ENCODE peak calls at places on chromosomes 7 and 10, in four cellular contexts. Z is neural progenitor cell, I is ovary, D is fibroblast of lung. C is an unnamed sample. For H3K9me3, the result is how much of the 10 kb centered on the place peaks cover.

GRCh38 chr10:117168729-117169128 is 28.6 kb upstream of the KCNK18 start:
- DNase-seq in D (no peak), I (no peak), Z (peak), C (no peak)

GRCh38 chr7:31981874-31982390 is 88.3 kb downstream of the PDE1C start:
- DNase-seq in Z (no peak), I (no peak), D (no peak), C (no peak)

GRCh38 chr10:24428410-24428782 is 219.5 kb downstream of the KIAA1217 start:
- DNase-seq in Z (no peak), D (peak), I (no peak), C (no peak)

GRCh38 chr7:152887779-152888178 is 128.2 kb downstream of the ACTR3B start:
- DNase-seq in Z (no peak), D (no peak), I (no peak), C (no peak)

GRCh38 chr10:48821692-48822091 is 117.9 kb downstream of the LRRC18 start:
- DNase-seq in D (no peak), I (no peak), Z (no peak), C (no peak)

GRCh38 chr7:136183981-136184380 is 206.8 kb upstream of the MTPN start:
- DNase-seq in D (peak), Z (peak), I (no peak), C (no peak)

GRCh38 chr10:11875183-11875498 is 52.0 kb downstream of the PROSER2 start:
- DNase-seq in Z (no peak), D (peak), I (no peak), C (no peak)

GRCh38 chr7:55504093-55504859 is 68.0 kb downstream of the VOPP1 start:
- DNase-seq in Z (no peak), D (no peak), I (no peak), C (no peak)

GRCh38 chr7:80542398-80542797 is 30.5 kb upstream of the GNAT3 start:
- DNase-seq in Z (no peak), D (peak), I (no peak), C (no peak)

GRCh38 chr7:23696916-23697441 is 13.0 kb upstream of the STK31 start:
- DNase-seq in Z (peak), I (peak), D (peak), C (peak)

GRCh38 chr10:125231116-125231812 is 70.9 kb upstream of the CTBP2 start:
- DNase-seq in I (no peak), Z (no peak), D (peak), C (no peak)

GRCh38 chr7:21412291-21412896 is 15.5 kb upstream of the SP4 start:
- DNase-seq in D (no peak), I (no peak), Z (no peak), C (no peak)

GRCh38 chr10:10785627-10786333 is 231.9 kb upstream of the CELF2 start:
- DNase-seq in Z (no peak), I (no peak), D (peak), C (no peak)

GRCh38 chr7:28784166-28784870 is 173.8 kb downstream of the TRIL start:
- DNase-seq in D (peak), I (no peak), Z (peak), C (no peak)

GRCh38 chr7:38781991-38782390 is 127.0 kb downstream of the VPS41 start:
- DNase-seq in D (no peak), Z (peak), I (no peak), C (no peak)

GRCh38 chr10:30637881-30638467 is 8.4 kb upstream of the LYZL2 start:
- DNase-seq in Z (no peak), D (peak), I (no peak), C (no peak)

GRCh38 chr10:110667620-110668343 is 23.6 kb downstream of the RBM20 start:
- DNase-seq in I (no peak), D (no peak), Z (peak), C (no peak)

GRCh38 chr7:2530076-2530967 is 10.7 kb downstream of the LFNG start:
- DNase-seq in I (no peak), D (no peak), Z (peak), C (no peak)

GRCh38 chr10:46524471-46525176 is 31.8 kb downstream of the GPRIN2 start:
- DNase-seq in I (peak), Z (peak), D (peak), C (no peak)

GRCh38 chr7:5064391-5065106 is 18.9 kb downstream of the RBAK start:
- DNase-seq in I (no peak), Z (no peak), D (peak), C (no peak)

GRCh38 chr7:5065107-5065407 is 19.4 kb downstream of the RBAK start:
- DNase-seq in D (no peak), Z (no peak), I (no peak), C (no peak)

GRCh38 chr7:5063698-5064097 is 18.0 kb downstream of the RBAK start:
- DNase-seq in Z (no peak), D (no peak), I (no peak), C (no peak)
- H3K9me3 ChIP-seq in Z (half or more), D (under half), I (under half), C (under half)

DNA sequence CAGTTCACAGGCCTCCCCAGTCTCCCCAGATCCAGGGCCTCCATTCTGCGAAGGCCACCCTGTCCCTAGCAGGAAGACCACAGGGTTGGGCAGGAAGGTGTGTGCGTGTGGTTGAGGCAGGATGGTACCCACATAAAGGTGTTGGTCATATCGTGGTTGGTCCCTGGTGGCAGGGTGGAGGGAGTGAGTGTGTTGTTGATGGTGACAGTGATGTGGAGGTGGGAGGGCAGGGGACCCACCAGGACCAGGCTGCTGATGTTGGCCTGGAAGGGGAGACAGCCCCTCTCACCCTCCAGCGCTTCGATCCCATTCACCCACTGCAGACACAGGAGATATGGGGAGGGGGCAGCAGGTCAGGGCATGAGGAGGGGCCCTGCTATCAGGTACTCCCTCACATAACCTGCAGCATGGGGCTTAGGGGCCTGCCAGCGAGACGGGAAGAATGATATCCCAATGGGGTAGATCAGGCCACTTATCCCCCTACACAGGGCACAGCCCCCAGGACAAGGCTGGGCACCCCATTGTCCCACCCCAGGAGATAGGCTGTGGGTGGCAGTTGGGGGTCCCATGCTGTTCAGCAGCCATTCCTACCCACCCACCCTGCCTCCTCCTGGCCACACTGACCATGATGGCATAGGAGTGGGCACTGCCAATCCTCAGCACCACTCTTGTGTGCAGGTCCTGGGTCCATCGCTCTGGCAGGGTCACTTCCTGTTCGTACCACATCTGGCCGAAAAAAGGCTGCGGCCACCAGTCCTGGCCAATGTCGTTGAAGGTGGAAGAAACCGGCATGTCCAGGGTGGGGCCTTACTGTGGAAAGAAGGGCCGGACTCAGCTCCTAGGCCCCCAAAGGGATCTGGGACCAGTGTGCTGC is 69.0 kb upstream of the ZNF479 start:
- DNase-seq in I (no peak), D (no peak), Z (no peak), C (no peak)
- H3K9me3 ChIP-seq in I (under half), D (under half), Z (under half), C (under half)

GRCh38 chr7:157903296-157903695 is 566.5 kb downstream of the DNAJB6 start:
- DNase-seq in Z (no peak), D (no peak), I (no peak), C (no peak)
- H3K9me3 ChIP-seq in Z (under half), D (under half), I (under half), C (under half)

GRCh38 chr7:54292171-54292925 is 249.8 kb upstream of the VSTM2A start:
- DNase-seq in Z (peak), I (no peak), D (no peak), C (no peak)
- H3K9me3 ChIP-seq in Z (under half), I (under half), D (under half), C (under half)

DNA sequence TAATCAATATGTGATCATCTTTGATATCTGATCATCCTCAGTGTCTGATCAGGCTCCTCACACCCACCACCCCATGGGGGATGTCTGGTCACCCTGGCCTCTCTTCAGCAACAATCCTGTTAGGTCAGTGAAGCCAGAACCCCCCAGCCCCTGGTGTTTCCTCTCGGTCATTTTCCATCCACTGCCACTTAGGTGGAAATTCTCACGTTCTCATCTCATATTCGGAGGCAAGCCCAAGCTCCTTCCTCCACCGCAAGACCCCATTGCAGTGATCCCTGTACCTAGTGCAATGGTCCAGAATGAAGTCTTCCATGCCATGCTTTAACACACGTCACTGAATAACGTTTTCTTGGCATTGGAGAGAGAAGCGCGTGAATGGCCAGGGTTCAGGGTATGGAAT is 103.0 kb upstream of the DNAAF5 start:
- DNase-seq in I (no peak), D (no peak), Z (no peak), C (no peak)
- H3K9me3 ChIP-seq in I (under half), D (under half), Z (under half), C (under half)

GRCh38 chr10:127449491-127449890 is 99.6 kb upstream of the NPS start:
- DNase-seq in Z (no peak), D (no peak), I (no peak), C (no peak)
- H3K9me3 ChIP-seq in Z (under half), D (under half), I (under half), C (under half)

GRCh38 chr10:109106604-109107003 is 816.7 kb downstream of the XPNPEP1 start:
- DNase-seq in Z (no peak), D (no peak), I (no peak), C (no peak)

GRCh38 chr10:109105725-109106124 is 817.6 kb downstream of the XPNPEP1 start:
- DNase-seq in I (no peak), D (no peak), Z (no peak), C (no peak)

GRCh38 chr10:109104806-109105205 is 818.5 kb downstream of the XPNPEP1 start:
- DNase-seq in Z (no peak), D (no peak), I (no peak), C (no peak)

GRCh38 chr10:109103278-109103677 is 820.0 kb downstream of the XPNPEP1 start:
- DNase-seq in D (no peak), I (no peak), Z (no peak), C (no peak)
- H3K9me3 ChIP-seq in D (under half), I (under half), Z (under half), C (under half)

GRCh38 chr7:44658979-44659378 is 52.6 kb downstream of the OGDH start:
- DNase-seq in Z (no peak), D (no peak), I (no peak), C (no peak)
- H3K9me3 ChIP-seq in Z (under half), D (under half), I (under half), C (under half)

GRCh38 chr7:157618823-157619606 is 282.2 kb downstream of the DNAJB6 start:
- DNase-seq in I (no peak), D (no peak), Z (no peak), C (no peak)
- H3K9me3 ChIP-seq in I (under half), D (under half), Z (under half), C (under half)

GRCh38 chr7:34939175-34939574 is 98.1 kb downstream of the DPY19L1 start:
- DNase-seq in Z (no peak), I (no peak), D (peak), C (no peak)
- H3K9me3 ChIP-seq in Z (under half), I (under half), D (under half), C (under half)

C was measured in testis.